ENCODE peak calls at places on chromosomes 5 and 9, in four cellular contexts. E is brain microvascular endothelial cell, P is hippocampal formation, I is AG09319. B is an unnamed sample.

GRCh38 chr9:10000669-10001068 is 612.1 kb downstream of the PTPRD start:
- DNase-seq in E (no peak), P (no peak), I (no peak), B (no peak)

GRCh38 chr5:102916114-102916513 is 161.0 kb downstream of the PAM start:
- DNase-seq in E (no peak), P (no peak), I (no peak), B (no peak)

GRCh38 chr5:139291051-139291450 is 2.5 kb upstream of the MATR3 start:
- DNase-seq in E (no peak), P (no peak), I (no peak), B (no peak)

GRCh38 chr5:126268697-126269315 is 154.4 kb upstream of the GRAMD2B start:
- DNase-seq in E (no peak), P (no peak), I (no peak), B (no peak)

GRCh38 chr5:178389796-178390195 is 157.2 kb upstream of the PHYKPL start:
- DNase-seq in E (no peak), P (no peak), I (no peak), B (no peak)

GRCh38 chr9:27572918-27573698 is at the start of gene C9orf72:
- DNase-seq in E (peak), P (peak), I (no peak), B (no peak)

GRCh38 chr5:122581629-122582028 is 193.3 kb upstream of the SNX2 start:
- DNase-seq in E (no peak), P (no peak), I (no peak), B (no peak)

GRCh38 chr9:81613002-81613750 is 76.2 kb downstream of the TLE1 start:
- DNase-seq in E (peak), P (no peak), I (peak), B (peak)

GRCh38 chr9:86413966-86414880 is 60.0 kb upstream of the TUT7 start:
- DNase-seq in E (no peak), P (no peak), I (no peak), B (no peak)

GRCh38 chr5:176844706-176845391 is 34.5 kb downstream of the UNC5A start:
- DNase-seq in E (peak), P (no peak), I (no peak), B (no peak)

GRCh38 chr9:128911529-128912035 is 9.2 kb upstream of the PHYHD1 start:
- DNase-seq in E (peak), P (no peak), I (no peak), B (no peak)

GRCh38 chr9:15642369-15642962 is 89.6 kb downstream of the CCDC171 start:
- DNase-seq in E (peak), P (no peak), I (peak), B (peak)

GRCh38 chr9:83429229-83429628 is 109.0 kb downstream of the FRMD3 start:
- DNase-seq in E (no peak), P (no peak), I (no peak), B (no peak)

GRCh38 chr9:8895498-8896224 is 1096.1 kb upstream of the DMAC1 start:
- DNase-seq in E (peak), P (peak), I (no peak), B (no peak)

GRCh38 chr9:107127608-107128007 is 155.5 kb upstream of the RAD23B start:
- DNase-seq in E (peak), P (no peak), I (no peak), B (no peak)

GRCh38 chr5:10726179-10726912 is 34.7 kb downstream of the DAP start:
- DNase-seq in E (no peak), P (no peak), I (no peak), B (no peak)

GRCh38 chr5:149442563-149443182 is 63.6 kb upstream of the IL17B start:
- DNase-seq in E (peak), P (peak), I (no peak), B (no peak)

GRCh38 chr5:172686111-172686510 is 45.0 kb downstream of the NEURL1B start:
- DNase-seq in E (peak), P (no peak), I (no peak), B (no peak)

GRCh38 chr5:143108498-143109128 is 294.9 kb downstream of the NR3C1 start:
- DNase-seq in E (no peak), P (no peak), I (no peak), B (no peak)

GRCh38 chr5:176529116-176529823 is 7.9 kb downstream of the RNF44 start:
- DNase-seq in E (no peak), P (no peak), I (no peak), B (no peak)

GRCh38 chr5:154829589-154830218 is 20.7 kb downstream of the FAXDC2 start:
- DNase-seq in E (no peak), P (no peak), I (no peak), B (no peak)

GRCh38 chr5:132272341-132273210 is 15.1 kb downstream of the PDLIM4 start:
- DNase-seq in E (peak), P (peak), I (no peak), B (no peak)

GRCh38 chr5:77394064-77394716 is 97.9 kb downstream of the WDR41 start:
- DNase-seq in E (no peak), P (no peak), I (no peak), B (no peak)

GRCh38 chr5:179241764-179242370 is 103.4 kb downstream of the ADAMTS2 start:
- DNase-seq in E (no peak), P (no peak), I (no peak), B (no peak)